ENCODE peak calls at places on chromosome 1, in eight cellular contexts. J, R, Q, Z, O, S, A and I are unnamed samples.

GRCh38 chr1:205670611-205671430 is 9.5 kb downstream of the SLC45A3 start:
- ATAC-seq in J (peak), R (no peak), Q (no peak), Z (no peak), O (no peak), S (no peak), A (no peak), I (no peak)

GRCh38 chr1:245154429-245155185 is at the start of gene KIF26B:
- ATAC-seq in J (peak), R (peak), Q (no peak), Z (peak), O (no peak), S (peak), A (peak), I (peak)

GRCh38 chr1:28297826-28298225 is 31.0 kb upstream of the MED18 start:
- ATAC-seq in J (no peak), R (no peak), Q (no peak), Z (no peak), O (no peak), S (no peak), A (peak), I (peak)

GRCh38 chr1:147781056-147781471 is 20.7 kb upstream of the GJA5 start:
- ATAC-seq in J (no peak), R (peak), Q (no peak), Z (no peak), O (no peak), S (peak), A (no peak), I (no peak)

GRCh38 chr1:113958691-113959090 is 20.6 kb upstream of the OLFML3 start:
- ATAC-seq in J (no peak), R (no peak), Q (no peak), Z (no peak), O (no peak), S (no peak), A (no peak), I (peak)

GRCh38 chr1:199404191-199404590 is 623.3 kb upstream of the NR5A2 start:
- ATAC-seq in J (no peak), R (no peak), Q (no peak), Z (no peak), O (no peak), S (no peak), A (no peak), I (no peak)

GRCh38 chr1:97365026-97365425 is 555.8 kb downstream of the DPYD start:
- ATAC-seq in J (no peak), R (no peak), Q (no peak), Z (no peak), O (no peak), S (peak), A (no peak), I (no peak)

GRCh38 chr1:53176452-53177344 is 19.9 kb upstream of the CPT2 start:
- ATAC-seq in J (peak), R (peak), Q (no peak), Z (no peak), O (no peak), S (peak), A (no peak), I (no peak)

GRCh38 chr1:226332947-226333346 is 24.0 kb upstream of the LIN9 start:
- ATAC-seq in J (no peak), R (no peak), Q (no peak), Z (no peak), O (no peak), S (no peak), A (no peak), I (no peak)